ENCODE peak calls at places on chromosomes 7 and 10, in five cellular contexts. One of them, this sample, is unnamed.

GRCh38 chr7:41874206-41874770 is 171.4 kb upstream of the INHBA start:
- DNase-seq in NCI-H510A treated with DMSO at 0.1 percent for 48 hours: no peak
- DNase-seq in endothelial cell: no peak
- DNase-seq in HAP-1: no peak
- DNase-seq in hypothalamus: no peak
- DNase-seq in this sample: no peak

GRCh38 chr10:113023017-113023416 is 73.0 kb downstream of the TCF7L2 start:
- DNase-seq in NCI-H510A treated with DMSO at 0.1 percent for 48 hours: peak
- DNase-seq in endothelial cell: no peak
- DNase-seq in HAP-1: no peak
- DNase-seq in hypothalamus: no peak
- DNase-seq in this sample: no peak

GRCh38 chr10:123141791-123142700 is 5.9 kb upstream of the HMX2 start:
- DNase-seq in NCI-H510A treated with DMSO at 0.1 percent for 48 hours: no peak
- DNase-seq in endothelial cell: no peak
- DNase-seq in HAP-1: no peak
- DNase-seq in hypothalamus: no peak
- DNase-seq in this sample: no peak

GRCh38 chr10:119595134-119595714 is 1.5 kb downstream of the TIAL1 start:
- DNase-seq in NCI-H510A treated with DMSO at 0.1 percent for 48 hours: peak
- DNase-seq in endothelial cell: no peak
- DNase-seq in HAP-1: peak
- DNase-seq in hypothalamus: no peak
- DNase-seq in this sample: no peak

GRCh38 chr7:34313289-34313688 is 344.7 kb upstream of the NPSR1 start:
- DNase-seq in NCI-H510A treated with DMSO at 0.1 percent for 48 hours: no peak
- DNase-seq in endothelial cell: no peak
- DNase-seq in HAP-1: no peak
- DNase-seq in hypothalamus: no peak
- DNase-seq in this sample: no peak

GRCh38 chr10:89129850-89130396 is 77.2 kb downstream of the CH25H start:
- DNase-seq in NCI-H510A treated with DMSO at 0.1 percent for 48 hours: no peak
- DNase-seq in endothelial cell: no peak
- DNase-seq in HAP-1: no peak
- DNase-seq in hypothalamus: peak
- DNase-seq in this sample: no peak

GRCh38 chr10:131574707-131575430 is 263.3 kb upstream of the TCERG1L start:
- DNase-seq in NCI-H510A treated with DMSO at 0.1 percent for 48 hours: no peak
- DNase-seq in endothelial cell: no peak
- DNase-seq in HAP-1: no peak
- DNase-seq in hypothalamus: no peak
- DNase-seq in this sample: no peak

GRCh38 chr7:107196834-107197610 is 28.2 kb downstream of the HBP1 start:
- DNase-seq in NCI-H510A treated with DMSO at 0.1 percent for 48 hours: no peak
- DNase-seq in endothelial cell: no peak
- DNase-seq in HAP-1: no peak
- DNase-seq in hypothalamus: no peak
- DNase-seq in this sample: no peak

GRCh38 chr7:22992874-22993840 is 20.8 kb downstream of the HYCC1 start:
- DNase-seq in NCI-H510A treated with DMSO at 0.1 percent for 48 hours: no peak
- DNase-seq in endothelial cell: no peak
- DNase-seq in HAP-1: no peak
- DNase-seq in hypothalamus: no peak
- DNase-seq in this sample: no peak

GRCh38 chr7:116614509-116615285 is 57.3 kb upstream of the MET start:
- DNase-seq in NCI-H510A treated with DMSO at 0.1 percent for 48 hours: no peak
- DNase-seq in endothelial cell: no peak
- DNase-seq in HAP-1: no peak
- DNase-seq in hypothalamus: no peak
- DNase-seq in this sample: no peak

This sample was measured in nephron progenitor cell.